ENCODE peak calls at places on chromosomes 13 and 19, in ten cellular contexts. Q, A, I, T, M, Y, Z, B, X and F are unnamed samples.

GRCh38 chr19:49684251-49684982 is 5.0 kb upstream of the ADM5 start:
- DNase-seq in Q (peak; percentile 29), A (no peak), I (no peak), T (no peak), M (no peak), Y (no peak), Z (no peak), B (no peak), X (no peak), F (no peak)

GRCh38 chr13:80884031-80884785 is 543.3 kb upstream of the SPRY2 start:
- DNase-seq in Q (no peak), A (no peak), I (no peak), T (no peak), M (no peak), Y (no peak), Z (no peak), B (no peak), X (no peak), F (no peak)

GRCh38 chr13:106178816-106179215 is 356.6 kb downstream of the EFNB2 start:
- DNase-seq in Q (no peak), A (no peak), I (no peak), T (no peak), M (no peak), Y (no peak), Z (no peak), B (no peak), X (no peak), F (no peak)

GRCh38 chr19:9735986-9736385 is 32.6 kb downstream of the ZNF846 start:
- DNase-seq in Q (no peak), A (no peak), I (no peak), T (no peak), M (no peak), Y (no peak), Z (no peak), B (no peak), X (no peak), F (no peak)

GRCh38 chr13:24670927-24671326 is 9.3 kb upstream of the ATP12A start:
- DNase-seq in Q (no peak), A (no peak), I (no peak), T (no peak), M (no peak), Y (no peak), Z (no peak), B (no peak), X (peak; percentile 52), F (no peak)

GRCh38 chr19:632228-633067 is 889 bp downstream of the POLRMT start:
- DNase-seq in Q (peak; percentile 77), A (no peak), I (no peak), T (no peak), M (no peak), Y (no peak), Z (no peak), B (no peak), X (peak; percentile 81), F (no peak)

GRCh38 chr19:53991224-53992113 is at the start of gene CACNG6:
- DNase-seq in Q (no peak), A (no peak), I (no peak), T (no peak), M (no peak), Y (no peak), Z (peak; percentile 39), B (no peak), X (no peak), F (no peak)

GRCh38 chr13:94610475-94610874 is 8.8 kb downstream of the GPR180 start:
- DNase-seq in Q (no peak), A (no peak), I (no peak), T (no peak), M (no peak), Y (no peak), Z (no peak), B (no peak), X (no peak), F (no peak)

GRCh38 chr19:48738557-48739399 is 1.6 kb downstream of the RASIP1 start:
- DNase-seq in Q (peak; percentile 96), A (peak; percentile 93), I (peak; percentile 96), T (peak; percentile 11), M (peak; percentile 77), Y (peak; percentile 90), Z (peak; percentile 96), B (peak; percentile 96), X (peak; percentile 98), F (no peak)

GRCh38 chr13:26682606-26683005 is 78.0 kb downstream of the GPR12 start:
- DNase-seq in Q (no peak), A (no peak), I (peak; percentile 53), T (no peak), M (no peak), Y (no peak), Z (no peak), B (no peak), X (no peak), F (no peak)

GRCh38 chr13:52968074-52968700 is 60.4 kb upstream of the OLFM4 start:
- DNase-seq in Q (peak; percentile 75), A (peak; percentile 45), I (no peak), T (peak; percentile 16), M (peak; percentile 59), Y (peak; percentile 70), Z (peak; percentile 88), B (peak; percentile 89), X (peak; percentile 91), F (no peak)

GRCh38 chr19:15161028-15161984 is 39.5 kb downstream of the NOTCH3 start:
- DNase-seq in Q (no peak), A (no peak), I (no peak), T (no peak), M (no peak), Y (no peak), Z (no peak), B (no peak), X (peak; percentile 50), F (no peak)

GRCh38 chr13:88068975-88069374 is 397.8 kb downstream of the SLITRK5 start:
- DNase-seq in Q (no peak), A (no peak), I (no peak), T (no peak), M (no peak), Y (no peak), Z (no peak), B (peak; percentile 3), X (no peak), F (no peak)

GRCh38 chr13:88071371-88071770 is 400.2 kb downstream of the SLITRK5 start:
- DNase-seq in Q (no peak), A (no peak), I (no peak), T (no peak), M (no peak), Y (no peak), Z (no peak), B (no peak), X (no peak), F (no peak)

GRCh38 chr13:88063741-88064140 is 392.6 kb downstream of the SLITRK5 start:
- DNase-seq in Q (no peak), A (no peak), I (no peak), T (no peak), M (no peak), Y (no peak), Z (no peak), B (no peak), X (no peak), F (no peak)

GRCh38 chr13:88068316-88068715 is 397.1 kb downstream of the SLITRK5 start:
- DNase-seq in Q (no peak), A (no peak), I (no peak), T (no peak), M (no peak), Y (no peak), Z (no peak), B (no peak), X (no peak), F (no peak)

DNA sequence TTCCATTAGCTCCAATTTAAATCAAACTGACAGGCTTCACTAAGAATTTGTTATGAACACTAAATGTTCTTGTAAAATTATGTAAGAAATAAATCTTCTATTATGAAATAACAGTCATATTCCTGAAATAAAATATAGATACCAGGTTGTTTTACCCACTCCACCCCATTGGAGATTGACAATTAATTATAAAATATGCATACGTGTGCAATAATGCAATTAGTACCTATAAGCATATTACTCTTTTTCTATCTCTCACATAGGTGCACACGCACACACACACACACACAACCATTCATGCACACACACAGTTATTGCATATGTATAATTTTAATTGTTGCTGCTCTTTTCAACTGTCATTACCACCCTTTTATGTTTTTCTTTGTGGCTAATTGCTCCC is 395.7 kb downstream of the SLITRK5 start:
- DNase-seq in Q (no peak), A (no peak), I (no peak), T (no peak), M (no peak), Y (no peak), Z (no peak), B (no peak), X (no peak), F (no peak)
- TF ChIP-seq POLR2A in Q (no peak), A (no peak), I (no peak), T (no peak), M (no peak), Y (no peak), Z (no peak), B (no peak), X (no peak), F (no peak)

DNA sequence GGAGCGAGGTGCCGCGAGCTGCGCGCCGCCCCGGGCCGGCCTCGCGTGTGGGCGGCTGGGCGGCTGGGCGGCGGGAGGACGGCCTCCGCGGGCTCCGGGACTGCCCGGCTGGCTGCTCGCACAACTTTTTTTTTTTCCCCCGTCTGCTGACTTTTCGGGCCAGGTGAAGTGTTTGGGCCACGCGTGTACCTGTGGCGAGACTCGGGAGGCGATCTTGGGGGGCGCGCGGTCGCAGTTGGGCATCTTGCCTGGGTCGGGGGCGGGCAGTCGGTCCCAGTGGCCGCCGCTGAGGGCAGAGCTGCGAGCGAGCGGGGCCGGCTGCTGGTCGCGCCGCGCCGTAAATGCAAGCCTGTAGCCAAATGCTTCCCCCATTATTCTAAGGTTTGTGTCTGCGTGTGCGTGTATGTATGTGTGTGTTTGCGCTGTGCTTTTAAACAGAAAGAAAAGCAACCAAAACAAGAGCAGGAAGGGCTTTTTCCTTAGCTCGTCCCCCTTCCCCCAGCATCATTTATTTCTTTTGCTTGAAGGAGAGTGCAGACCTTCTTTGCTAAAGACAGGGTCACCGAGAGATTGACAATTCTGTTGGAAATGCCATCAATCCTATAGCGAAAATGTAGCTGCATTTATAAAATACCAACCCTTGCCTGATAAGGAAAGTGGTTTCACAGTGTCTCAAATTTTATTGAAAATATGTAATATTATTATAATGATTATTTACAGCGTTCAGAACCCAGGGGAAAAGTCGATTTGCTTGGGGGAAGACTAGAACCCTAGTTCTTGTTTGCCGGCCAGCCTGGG is 143.3 kb upstream of the ZNF536 start:
- DNase-seq in Q (peak; percentile 25), A (no peak), I (no peak), T (no peak), M (no peak), Y (no peak), Z (no peak), B (no peak), X (no peak), F (no peak)
- TF ChIP-seq CTCF in Q (peak; percentile 1), A (no peak), I (no peak), T (no peak), M (no peak), Y (no peak), Z (no peak), B (no peak), X (no peak), F (no peak)

GRCh38 chr19:11115042-11115441 is 25.8 kb downstream of the LDLR start:
- DNase-seq in Q (no peak), A (no peak), I (no peak), T (no peak), M (no peak), Y (no peak), Z (no peak), B (no peak), X (no peak), F (no peak)
- TF ChIP-seq POLR2A in Q (no peak), A (no peak), I (no peak), T (no peak), M (no peak), Y (no peak), Z (no peak), B (no peak), X (no peak), F (no peak)

GRCh38 chr13:60260440-60260839 is 96.7 kb upstream of the DIAPH3 start:
- DNase-seq in Q (no peak), A (no peak), I (no peak), T (no peak), M (no peak), Y (no peak), Z (no peak), B (no peak), X (no peak), F (no peak)
- TF ChIP-seq CTCF in Q (no peak), A (no peak), I (no peak), T (no peak), M (no peak), Y (no peak), Z (no peak), B (no peak), X (no peak), F (no peak)